ENCODE peak calls at places on chromosomes 12 and 14, in six cellular contexts. One of them, this sample, is unnamed.

GRCh38 chr14:54675236-54676125 is 108.6 kb downstream of the SAMD4A start:
- DNase-seq in K562: no peak
- DNase-seq in GM12892: no peak
- DNase-seq in HepG2: no peak
- DNase-seq in GM12878: no peak
- DNase-seq in H1: no peak
- DNase-seq in this sample: no peak

GRCh38 chr12:93982847-93983315 is 165.5 kb upstream of the PLXNC1 start:
- DNase-seq in GM12892: no peak
- DNase-seq in K562: no peak
- DNase-seq in HepG2: no peak
- DNase-seq in H1: no peak
- DNase-seq in GM12878: no peak
- DNase-seq in this sample: no peak

GRCh38 chr12:23361971-23362370 is 587.5 kb downstream of the SOX5 start:
- DNase-seq in GM12892: no peak
- DNase-seq in K562: no peak
- DNase-seq in GM12878: no peak
- DNase-seq in H1: no peak
- DNase-seq in HepG2: no peak
- DNase-seq in this sample: no peak

GRCh38 chr12:81759215-81759991 is at the start of gene PPFIA2:
- DNase-seq in K562: no peak
- DNase-seq in HepG2: no peak
- DNase-seq in H1: peak
- DNase-seq in GM12892: no peak
- DNase-seq in GM12878: no peak
- DNase-seq in this sample: peak

GRCh38 chr12:52181757-52182156 is 10.1 kb downstream of the KRT80 start:
- DNase-seq in K562: no peak
- DNase-seq in HepG2: no peak
- DNase-seq in GM12878: no peak
- DNase-seq in GM12892: no peak
- DNase-seq in H1: no peak
- DNase-seq in this sample: no peak

GRCh38 chr14:58171090-58171489 is 19.1 kb upstream of the ARMH4 start:
- DNase-seq in HepG2: peak
- DNase-seq in GM12878: peak
- DNase-seq in GM12892: peak
- DNase-seq in K562: peak
- DNase-seq in H1: peak
- DNase-seq in this sample: no peak

GRCh38 chr12:65603428-65604351 is 220.6 kb upstream of the HMGA2 start:
- DNase-seq in GM12878: no peak
- DNase-seq in GM12892: no peak
- DNase-seq in K562: no peak
- DNase-seq in HepG2: no peak
- DNase-seq in H1: no peak
- DNase-seq in this sample: no peak

GRCh38 chr12:34363050-34363673 is 340.9 kb downstream of the ALG10 start:
- DNase-seq in HepG2: no peak
- DNase-seq in GM12892: no peak
- DNase-seq in H1: no peak
- DNase-seq in K562: peak
- DNase-seq in GM12878: no peak
- DNase-seq in this sample: no peak

GRCh38 chr14:33901429-33902155 is 49.3 kb downstream of the EGLN3 start:
- DNase-seq in K562: no peak
- DNase-seq in GM12892: no peak
- DNase-seq in H1: no peak
- DNase-seq in GM12878: no peak
- DNase-seq in HepG2: no peak
- DNase-seq in this sample: no peak

GRCh38 chr12:122072031-122072970 is 6.3 kb upstream of the MLXIP start:
- DNase-seq in GM12878: no peak
- DNase-seq in H1: no peak
- DNase-seq in K562: no peak
- DNase-seq in GM12892: no peak
- DNase-seq in HepG2: no peak
- DNase-seq in this sample: no peak

GRCh38 chr12:12505544-12506501 is 56.8 kb downstream of the DUSP16 start:
- DNase-seq in GM12878: peak
- DNase-seq in K562: peak
- DNase-seq in HepG2: peak
- DNase-seq in H1: peak
- DNase-seq in GM12892: peak
- DNase-seq in this sample: peak

GRCh38 chr12:91777268-91777997 is 368.2 kb downstream of the BTG1 start:
- DNase-seq in HepG2: peak
- DNase-seq in GM12878: no peak
- DNase-seq in GM12892: no peak
- DNase-seq in K562: no peak
- DNase-seq in H1: no peak
- DNase-seq in this sample: no peak

GRCh38 chr12:104137175-104137901 is 672 bp downstream of the NFYB start:
- DNase-seq in HepG2: peak
- DNase-seq in H1: peak
- DNase-seq in GM12878: peak
- DNase-seq in K562: peak
- DNase-seq in GM12892: peak
- DNase-seq in this sample: peak

GRCh38 chr14:68695326-68695768 is 97.5 kb downstream of the ZFP36L1 start:
- DNase-seq in K562: no peak
- DNase-seq in GM12878: peak
- DNase-seq in H1: no peak
- DNase-seq in HepG2: peak
- DNase-seq in GM12892: peak
- DNase-seq in this sample: peak

GRCh38 chr12:64794305-64794704 is 30.1 kb upstream of the TBC1D30 start:
- DNase-seq in K562: no peak
- DNase-seq in H1: no peak
- DNase-seq in GM12892: no peak
- DNase-seq in HepG2: no peak
- DNase-seq in GM12878: no peak
- DNase-seq in this sample: no peak

GRCh38 chr14:45526715-45527549 is 273.9 kb upstream of the MIS18BP1 start:
- DNase-seq in K562: peak
- DNase-seq in GM12878: peak
- DNase-seq in HepG2: peak
- DNase-seq in H1: peak
- DNase-seq in GM12892: peak
- DNase-seq in this sample: peak

GRCh38 chr14:25537846-25538455 is 488.0 kb upstream of the STXBP6 start:
- DNase-seq in H1: peak
- DNase-seq in HepG2: peak
- DNase-seq in GM12878: no peak
- DNase-seq in GM12892: no peak
- DNase-seq in K562: peak
- DNase-seq in this sample: peak

GRCh38 chr12:9869307-9870161 is at the start of gene CLEC2B:
- DNase-seq in K562: no peak
- DNase-seq in HepG2: no peak
- DNase-seq in GM12892: no peak
- DNase-seq in H1: no peak
- DNase-seq in GM12878: peak
- DNase-seq in this sample: no peak

GRCh38 chr12:65121956-65122469 is 908 bp upstream of the WIF1 start:
- DNase-seq in GM12892: no peak
- DNase-seq in H1: no peak
- DNase-seq in K562: no peak
- DNase-seq in HepG2: no peak
- DNase-seq in GM12878: no peak
- DNase-seq in this sample: no peak

GRCh38 chr14:51368721-51369163 is 128.7 kb downstream of the TMX1 start:
- DNase-seq in HepG2: no peak
- DNase-seq in GM12892: no peak
- DNase-seq in H1: no peak
- DNase-seq in K562: no peak
- DNase-seq in GM12878: no peak
- DNase-seq in this sample: no peak

GRCh38 chr12:6039894-6040601 is 84.4 kb downstream of the VWF start:
- DNase-seq in GM12878: no peak
- DNase-seq in H1: peak
- DNase-seq in K562: peak
- DNase-seq in HepG2: peak
- DNase-seq in GM12892: peak
- DNase-seq in this sample: peak

GRCh38 chr12:13749380-13749779 is 232.0 kb downstream of the GRIN2B start:
- DNase-seq in GM12892: no peak
- DNase-seq in K562: no peak
- DNase-seq in HepG2: no peak
- DNase-seq in H1: peak
- DNase-seq in GM12878: no peak
- DNase-seq in this sample: no peak

GRCh38 chr12:55713721-55714120 is 2.1 kb upstream of the BLOC1S1 start:
- DNase-seq in GM12878: no peak
- DNase-seq in HepG2: no peak
- DNase-seq in K562: no peak
- DNase-seq in H1: no peak
- DNase-seq in GM12892: no peak
- DNase-seq in this sample: no peak

GRCh38 chr14:68195126-68195525 is 375.5 kb downstream of the RAD51B start:
- DNase-seq in K562: no peak
- DNase-seq in H1: no peak
- DNase-seq in GM12892: no peak
- DNase-seq in HepG2: peak
- DNase-seq in GM12878: no peak
- DNase-seq in this sample: no peak

GRCh38 chr14:53325176-53325806 is 172.2 kb upstream of the DDHD1 start:
- DNase-seq in K562: no peak
- DNase-seq in HepG2: no peak
- DNase-seq in H1: no peak
- DNase-seq in GM12892: no peak
- DNase-seq in GM12878: no peak
- DNase-seq in this sample: no peak

GRCh38 chr14:29741909-29742401 is 185.7 kb downstream of the PRKD1 start:
- DNase-seq in GM12878: no peak
- DNase-seq in K562: no peak
- DNase-seq in HepG2: no peak
- DNase-seq in H1: no peak
- DNase-seq in GM12892: no peak
- DNase-seq in this sample: no peak

GRCh38 chr14:23608454-23608853 is 27.7 kb upstream of the DHRS2 start:
- DNase-seq in H1: no peak
- DNase-seq in K562: no peak
- DNase-seq in GM12892: no peak
- DNase-seq in GM12878: no peak
- DNase-seq in HepG2: no peak
- DNase-seq in this sample: no peak

GRCh38 chr14:79649856-79650255 is 561.4 kb downstream of the DIO2 start:
- DNase-seq in HepG2: no peak
- DNase-seq in K562: no peak
- DNase-seq in H1: no peak
- DNase-seq in GM12878: no peak
- DNase-seq in GM12892: no peak
- DNase-seq in this sample: no peak

GRCh38 chr14:95519699-95520098 is 3.2 kb upstream of the SYNE3 start:
- DNase-seq in H1: no peak
- DNase-seq in HepG2: no peak
- DNase-seq in GM12892: no peak
- DNase-seq in K562: no peak
- DNase-seq in GM12878: no peak
- DNase-seq in this sample: no peak

GRCh38 chr14:100407376-100408102 is 84.4 kb downstream of the SLC25A47 start:
- DNase-seq in HepG2: no peak
- DNase-seq in GM12878: no peak
- DNase-seq in K562: no peak
- DNase-seq in GM12892: no peak
- DNase-seq in H1: no peak
- DNase-seq in this sample: no peak

GRCh38 chr14:100406505-100407131 is 83.5 kb downstream of the SLC25A47 start:
- DNase-seq in HepG2: peak
- DNase-seq in GM12878: no peak
- DNase-seq in GM12892: no peak
- DNase-seq in K562: peak
- DNase-seq in H1: no peak
- DNase-seq in this sample: no peak

GRCh38 chr14:100409016-100409385 is 85.9 kb downstream of the SLC25A47 start:
- DNase-seq in H1: no peak
- DNase-seq in K562: peak
- DNase-seq in GM12892: no peak
- DNase-seq in HepG2: no peak
- DNase-seq in GM12878: no peak
- DNase-seq in this sample: no peak

GRCh38 chr14:100408350-100409015 is 85.3 kb downstream of the SLC25A47 start:
- DNase-seq in HepG2: no peak
- DNase-seq in H1: no peak
- DNase-seq in GM12892: no peak
- DNase-seq in GM12878: no peak
- DNase-seq in K562: peak
- DNase-seq in this sample: no peak

DNA sequence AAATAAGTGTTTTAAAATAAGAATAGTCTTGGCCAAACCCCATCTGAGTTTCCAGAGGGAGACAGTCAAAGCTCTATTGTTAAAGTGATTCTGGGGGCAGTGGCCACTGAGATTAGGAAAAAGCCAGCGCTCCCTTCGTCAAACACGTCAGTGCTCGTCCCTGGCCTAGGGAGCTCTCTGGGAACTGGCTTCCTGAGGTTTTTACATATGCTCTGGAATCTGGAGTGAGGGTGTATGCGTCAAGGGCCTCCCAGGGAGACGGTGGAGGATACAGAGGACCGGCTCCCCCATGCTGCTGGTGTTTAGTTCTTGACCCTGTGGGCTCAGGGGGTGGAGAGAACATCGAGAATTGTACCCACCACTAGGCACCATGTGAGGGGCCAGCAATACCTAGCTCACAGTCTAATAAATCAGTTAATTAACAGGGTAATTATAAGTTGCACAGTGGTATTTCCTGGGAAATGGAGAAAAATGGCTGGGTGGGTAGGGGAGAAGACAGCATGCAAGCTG is 87.0 kb downstream of the SLC25A47 start:
- DNase-seq in H1: no peak
- DNase-seq in K562: no peak
- DNase-seq in GM12878: no peak
- DNase-seq in GM12892: no peak
- DNase-seq in HepG2: no peak
- DNase-seq in this sample: no peak
- TF ChIP-seq TAF1 in H1: no peak
- TF ChIP-seq TAF1 in K562: no peak
- TF ChIP-seq TAF1 in GM12878: no peak
- TF ChIP-seq TAF1 in GM12892: no peak
- TF ChIP-seq TAF1 in HepG2: no peak
- TF ChIP-seq TAF1 in this sample: no peak

GRCh38 chr12:133080051-133080618 is 588 bp upstream of the ZNF140 start:
- DNase-seq in HepG2: peak
- DNase-seq in GM12878: peak
- DNase-seq in K562: peak
- DNase-seq in H1: peak
- DNase-seq in GM12892: peak
- DNase-seq in this sample: peak
- TF ChIP-seq POLR2A in HepG2: peak
- TF ChIP-seq POLR2A in GM12878: peak
- TF ChIP-seq POLR2A in K562: peak
- TF ChIP-seq POLR2A in H1: no peak
- TF ChIP-seq POLR2A in GM12892: no peak
- TF ChIP-seq POLR2A in this sample: no peak

GRCh38 chr12:54204316-54204715 is 15.5 kb upstream of the SMUG1 start:
- DNase-seq in GM12892: no peak
- DNase-seq in H1: no peak
- DNase-seq in GM12878: no peak
- DNase-seq in K562: no peak
- DNase-seq in HepG2: no peak
- DNase-seq in this sample: no peak
- TF ChIP-seq POLR2AphosphoS5 in GM12892: no peak
- TF ChIP-seq POLR2AphosphoS5 in H1: no peak
- TF ChIP-seq POLR2AphosphoS5 in GM12878: no peak
- TF ChIP-seq POLR2AphosphoS5 in K562: no peak
- TF ChIP-seq POLR2AphosphoS5 in HepG2: no peak
- TF ChIP-seq POLR2AphosphoS5 in this sample: no peak

GRCh38 chr12:92784356-92784755 is 81.6 kb downstream of the PLEKHG7 start:
- DNase-seq in GM12878: no peak
- DNase-seq in GM12892: no peak
- DNase-seq in K562: no peak
- DNase-seq in HepG2: no peak
- DNase-seq in H1: no peak
- DNase-seq in this sample: no peak
- TF ChIP-seq TAF1 in GM12878: no peak
- TF ChIP-seq TAF1 in GM12892: no peak
- TF ChIP-seq TAF1 in K562: no peak
- TF ChIP-seq TAF1 in HepG2: no peak
- TF ChIP-seq TAF1 in H1: no peak
- TF ChIP-seq TAF1 in this sample: no peak